ENCODE peak calls at places on chromosome 10, in nine cellular contexts. G is stimulated activated naive CD4-positive, alpha-beta T cell; K is NCI-H460; I is activated CD4-positive, alpha-beta T cell treated with anti-CD3 and anti-CD28 coated beads, Interleukin-2, amount 10 ng/mL, durations not matched to agents 7 days and 5 days; B is stimulated activated CD8-positive, alpha-beta memory T cell treated with anti-CD3 and anti-CD28 coated beads, Interleukin-4, amount 100 ng/mL, for 24 hours; X is uterus; H is posterior vena cava; P is activated CD8-positive, alpha-beta memory T cell treated with anti-CD3 and anti-CD28 coated beads for 48 hours; Q is NCI-H1694 treated with DMSO at 0.1 percent for 48 hours. L is an unnamed sample.

GRCh38 chr10:35339946-35340345 is 3.6 kb downstream of the CCNY start:
- DNase-seq in G (no peak), K (no peak), I (no peak), B (no peak), X (no peak), H (no peak), P (no peak), Q (no peak), L (no peak)

GRCh38 chr10:48333856-48334255 is 27.4 kb downstream of the MAPK8 start:
- DNase-seq in G (no peak), K (no peak), I (no peak), B (no peak), X (no peak), H (no peak), P (no peak), Q (no peak), L (no peak)

GRCh38 chr10:105189464-105189800 is 548.3 kb downstream of the SORCS3 start:
- DNase-seq in G (no peak), K (no peak), I (no peak), B (no peak), X (no peak), H (no peak), P (no peak), Q (no peak), L (no peak)

GRCh38 chr10:21173964-21174669 is 277.0 kb upstream of the NEBL start:
- DNase-seq in G (no peak), K (no peak), I (peak), B (peak), X (no peak), H (peak), P (no peak), Q (no peak), L (peak)

GRCh38 chr10:26269754-26270153 is 53.2 kb downstream of the GAD2 start:
- DNase-seq in G (no peak), K (peak), I (no peak), B (no peak), X (no peak), H (no peak), P (no peak), Q (no peak), L (peak)

GRCh38 chr10:106537866-106538265 is 626.6 kb downstream of the SORCS1 start:
- DNase-seq in G (no peak), K (no peak), I (no peak), B (no peak), X (no peak), H (no peak), P (no peak), Q (no peak), L (no peak)

GRCh38 chr10:71112138-71112785 is 100.1 kb upstream of the UNC5B start:
- DNase-seq in G (no peak), K (no peak), I (no peak), B (no peak), X (no peak), H (no peak), P (no peak), Q (no peak), L (no peak)

GRCh38 chr10:60757422-60757895 is 20.8 kb upstream of the CDK1 start:
- DNase-seq in G (no peak), K (no peak), I (no peak), B (no peak), X (no peak), H (no peak), P (no peak), Q (no peak), L (peak)

GRCh38 chr10:93590638-93591037 is 10.4 kb downstream of the RBP4 start:
- DNase-seq in G (no peak), K (no peak), I (no peak), B (no peak), X (no peak), H (no peak), P (no peak), Q (no peak), L (no peak)

GRCh38 chr10:20962165-20962564 is 65.1 kb upstream of the NEBL start:
- DNase-seq in G (no peak), K (no peak), I (no peak), B (no peak), X (no peak), H (no peak), P (no peak), Q (no peak), L (no peak)

GRCh38 chr10:30046476-30046875 is 12.9 kb downstream of the JCAD start:
- DNase-seq in G (no peak), K (no peak), I (no peak), B (no peak), X (no peak), H (no peak), P (no peak), Q (no peak), L (no peak)

L was measured in D341Med.